ENCODE peak calls at places on chromosomes 7 and 10, in ten cellular contexts. L is WTC11, B is fibroblast of lung, R is adrenal gland, H is neural progenitor cell, V is HFF-Myc, E is AG04450, W is lower lobe of right lung, K is suprapubic skin, U is brain microvascular endothelial cell. F is an unnamed sample.

GRCh38 chr10:69718951-69719350 is 82.8 kb upstream of the COL13A1 start:
- DNase-seq in U (no peak), W (no peak), K (no peak), H (no peak), L (no peak), E (no peak), V (no peak), R (no peak), B (no peak), F (no peak)

GRCh38 chr10:112052176-112052575 is 131.4 kb downstream of the GPAM start:
- DNase-seq in K (no peak), U (no peak), H (no peak), W (no peak), B (no peak), R (no peak), L (no peak), V (no peak), E (no peak), F (no peak)

GRCh38 chr7:142516038-142516501 is 233.2 kb upstream of the PRSS1 start:
- DNase-seq in B (peak), L (peak), E (peak), K (no peak), V (peak), U (no peak), R (no peak), W (no peak), H (peak), F (peak)

GRCh38 chr7:121081327-121081936 is 92.9 kb downstream of the CPED1 start:
- DNase-seq in W (no peak), U (peak), R (no peak), V (peak), L (no peak), E (peak), K (no peak), H (peak), B (peak), F (no peak)

GRCh38 chr7:65746398-65746669 is 126.5 kb upstream of the VKORC1L1 start:
- DNase-seq in H (no peak), B (peak), K (no peak), E (no peak), U (peak), L (no peak), W (no peak), R (no peak), V (no peak), F (no peak)

GRCh38 chr7:157589680-157590079 is 252.9 kb downstream of the DNAJB6 start:
- DNase-seq in E (no peak), R (no peak), U (no peak), L (no peak), V (no peak), K (no peak), W (no peak), H (no peak), B (no peak), F (no peak)

GRCh38 chr10:6398419-6398818 is 181.7 kb downstream of the PRKCQ start:
- DNase-seq in B (no peak), W (no peak), V (no peak), R (no peak), E (no peak), H (no peak), U (no peak), L (no peak), K (no peak), F (no peak)

GRCh38 chr10:110679633-110680472 is 35.7 kb downstream of the RBM20 start:
- DNase-seq in E (no peak), K (no peak), U (no peak), V (no peak), H (no peak), W (no peak), R (no peak), L (no peak), B (no peak), F (no peak)

GRCh38 chr10:93566435-93567276 is at the start of gene FFAR4:
- DNase-seq in W (peak), K (no peak), H (peak), L (peak), V (no peak), U (no peak), B (no peak), R (peak), E (no peak), F (no peak)

GRCh38 chr10:63437334-63437949 is 28.3 kb downstream of the JMJD1C start:
- DNase-seq in W (no peak), L (no peak), U (no peak), E (no peak), V (no peak), R (no peak), H (no peak), K (no peak), B (no peak), F (no peak)

GRCh38 chr7:111324228-111324627 is 233.3 kb downstream of the LRRN3 start:
- DNase-seq in E (no peak), B (no peak), K (no peak), U (no peak), W (no peak), H (no peak), R (no peak), L (no peak), V (no peak), F (no peak)

GRCh38 chr7:142391191-142391992 is 133.5 kb upstream of the PRSS58 start:
- DNase-seq in V (no peak), E (no peak), W (no peak), B (no peak), R (no peak), H (peak), K (no peak), L (peak), U (peak), F (no peak)

GRCh38 chr10:61835069-61835908 is 66.2 kb upstream of the ARID5B start:
- DNase-seq in H (peak), W (no peak), R (peak), L (no peak), E (peak), K (no peak), U (peak), V (peak), B (peak), F (no peak)
- TF ChIP-seq CTCF in H (peak), W (peak), R (peak), L (peak), E (peak), K (no peak), U (peak), V (peak), B (peak), F (peak)

GRCh38 chr7:32142649-32143048 is 72.4 kb upstream of the PDE1C start:
- DNase-seq in R (no peak), B (peak), W (no peak), E (no peak), H (no peak), K (no peak), U (peak), V (no peak), L (no peak), F (no peak)

GRCh38 chr7:32143271-32143670 is 73.1 kb upstream of the PDE1C start:
- DNase-seq in V (no peak), B (no peak), E (no peak), L (no peak), K (no peak), W (no peak), U (peak), H (no peak), R (no peak), F (no peak)

GRCh38 chr7:32145911-32146310 is 75.7 kb upstream of the PDE1C start:
- DNase-seq in V (no peak), W (no peak), R (no peak), B (no peak), H (no peak), L (no peak), E (no peak), K (no peak), U (no peak), F (no peak)

DNA sequence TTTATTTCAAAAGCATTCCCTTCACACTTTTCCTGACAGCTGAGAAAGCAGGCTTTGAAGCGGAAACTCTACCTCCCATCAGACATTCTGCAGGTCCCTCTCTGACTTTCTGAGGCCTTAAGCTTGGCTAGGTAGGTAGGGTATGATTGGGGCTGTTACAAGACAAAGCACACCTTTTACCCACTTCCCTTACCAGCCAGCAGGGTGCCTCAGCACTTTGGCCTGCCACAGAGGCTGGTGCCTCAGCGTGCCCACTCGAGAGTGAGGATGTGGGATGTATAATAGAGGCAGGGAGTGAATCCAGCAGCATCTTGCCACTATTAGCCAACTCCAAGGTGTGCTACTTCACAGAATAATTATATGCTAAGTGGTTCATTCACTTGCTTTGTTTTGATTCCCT is 70.3 kb upstream of the PDE1C start:
- DNase-seq in V (no peak), U (no peak), H (no peak), L (no peak), R (no peak), W (no peak), B (no peak), K (no peak), E (no peak), F (no peak)
- TF ChIP-seq CTCF in V (no peak), U (peak), H (no peak), L (no peak), R (no peak), W (no peak), B (no peak), K (no peak), E (no peak), F (no peak)

GRCh38 chr10:122054046-122055025 is 65.4 kb downstream of the TACC2 start:
- DNase-seq in V (no peak), W (peak), E (no peak), U (peak), K (no peak), R (peak), B (peak), L (peak), H (peak), F (no peak)
- TF ChIP-seq CTCF in V (peak), W (peak), E (peak), U (peak), K (peak), R (peak), B (peak), L (peak), H (peak), F (peak)

GRCh38 chr7:40870108-40870507 is 735.3 kb downstream of the SUGCT start:
- DNase-seq in L (no peak), R (no peak), K (no peak), B (no peak), H (no peak), W (no peak), V (no peak), U (no peak), E (no peak), F (no peak)
- TF ChIP-seq CTCF in L (no peak), R (no peak), K (no peak), B (no peak), H (no peak), W (no peak), V (no peak), U (no peak), E (no peak), F (no peak)

DNA sequence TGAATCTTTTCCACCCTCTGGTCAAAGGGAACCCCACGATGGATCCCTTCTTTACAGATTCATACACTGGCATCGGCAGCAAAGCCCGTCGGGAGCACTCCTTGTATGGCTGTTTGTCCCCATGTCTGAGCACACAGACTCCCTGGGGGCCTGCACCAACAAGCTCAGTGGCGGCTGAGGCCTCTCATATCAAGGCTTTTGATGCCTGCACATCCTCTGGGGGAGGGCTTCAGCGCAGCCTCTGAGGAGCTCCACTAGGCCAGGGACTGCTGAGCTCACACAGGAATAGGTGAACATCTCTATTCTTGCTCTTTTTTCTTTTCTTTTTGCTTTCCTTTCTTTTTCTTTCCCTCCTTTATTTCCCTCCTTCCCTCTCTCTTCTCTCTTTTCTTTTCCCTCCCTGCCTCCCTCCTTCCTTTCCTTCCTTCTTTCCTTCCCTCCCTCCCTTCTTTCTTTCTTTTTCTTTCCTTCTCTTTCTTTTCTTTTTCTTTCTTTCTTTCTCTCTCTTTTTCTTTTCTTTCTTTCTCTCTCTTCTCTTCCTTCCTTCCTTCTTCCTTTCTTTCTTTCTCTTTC is 174.6 kb downstream of the CCDC3 start:
- DNase-seq in H (no peak), K (no peak), V (no peak), R (no peak), L (no peak), U (no peak), B (no peak), E (no peak), W (no peak), F (no peak)
- TF ChIP-seq CTCF in H (no peak), K (no peak), V (no peak), R (no peak), L (no peak), U (no peak), B (no peak), E (no peak), W (no peak), F (no peak)

GRCh38 chr7:11748884-11749283 is 83.1 kb downstream of the THSD7A start:
- DNase-seq in W (no peak), V (no peak), B (no peak), K (no peak), E (no peak), R (no peak), H (no peak), U (no peak), L (no peak), F (no peak)
- TF ChIP-seq CTCF in W (no peak), V (peak), B (no peak), K (no peak), E (no peak), R (no peak), H (peak), U (no peak), L (no peak), F (peak)

F was measured in D721Med.